ENCODE peak calls at places on chromosomes 12 and 14, in five cellular contexts. L is iris pigment epithelial cell; H is activated T-helper 9 cell treated with anti-CD3 and anti-CD28 coated beads, Interleukin-2, amount 50 U/mL, for 16 hours; S is GM04504; R is EH. V is an unnamed sample.

GRCh38 chr14:92927396-92928257 is 4.7 kb downstream of the CHGA start:
- DNase-seq in S (no peak), R (no peak), L (no peak), H (no peak), V (no peak)

GRCh38 chr12:56522486-56523193 is 1.0 kb downstream of the RBMS2 start:
- DNase-seq in H (no peak), L (peak; percentile 26), R (peak; percentile 73), S (no peak), V (peak; percentile 15)

GRCh38 chr14:63972323-63972932 is 119.6 kb downstream of the SYNE2 start:
- DNase-seq in L (no peak), S (no peak), H (no peak), R (no peak), V (no peak)

GRCh38 chr14:74459289-74459946 is 33.4 kb upstream of the SYNDIG1L start:
- DNase-seq in L (peak; percentile 76), S (peak; percentile 46), R (peak; percentile 74), H (no peak), V (peak; percentile 54)

GRCh38 chr14:95043314-95043713 is 114.0 kb downstream of the DICER1 start:
- DNase-seq in S (no peak), H (no peak), R (no peak), L (no peak), V (no peak)

GRCh38 chr12:93877446-93877845 is 200.3 kb downstream of the CRADD start:
- DNase-seq in L (no peak), H (no peak), S (no peak), R (no peak), V (no peak)

GRCh38 chr12:29113101-29113500 is 36.0 kb upstream of the FAR2 start:
- DNase-seq in S (no peak), H (no peak), R (peak; percentile 62), L (peak; percentile 28), V (no peak)

GRCh38 chr14:71539660-71540285 is 392.5 kb upstream of the RGS6 start:
- DNase-seq in S (no peak), L (no peak), R (no peak), H (no peak), V (peak; percentile 42)

GRCh38 chr12:131090254-131091210 is 136.8 kb downstream of the ADGRD1 start:
- DNase-seq in R (no peak), L (peak; percentile 14), H (no peak), S (no peak), V (no peak)

GRCh38 chr12:88538250-88538649 is 42.0 kb downstream of the KITLG start:
- DNase-seq in H (no peak), R (no peak), S (no peak), L (peak; percentile 28), V (no peak)

GRCh38 chr14:36066636-36067035 is 109.9 kb downstream of the PTCSC3 start:
- DNase-seq in S (no peak), H (no peak), L (no peak), R (peak; percentile 7), V (no peak)

GRCh38 chr14:76862546-76863282 is 36.5 kb downstream of the LRRC74A start:
- DNase-seq in R (no peak), L (no peak), S (no peak), H (no peak), V (no peak)

GRCh38 chr12:4615667-4616066 is 33.2 kb downstream of the AKAP3 start:
- DNase-seq in S (no peak), H (no peak), L (no peak), R (no peak), V (no peak)

GRCh38 chr12:113174461-113175384 is 10.6 kb downstream of the DDX54 start:
- DNase-seq in R (peak; percentile 65), L (peak; percentile 49), S (no peak), H (peak; percentile 65), V (peak; percentile 91)

GRCh38 chr12:55720071-55720564 is at the start of gene RDH5:
- DNase-seq in R (peak; percentile 89), S (no peak), H (no peak), L (peak; percentile 65), V (no peak)

GRCh38 chr14:31937730-31938346 is 139.3 kb upstream of the ARHGAP5 start:
- DNase-seq in S (peak; percentile 80), R (peak; percentile 86), L (peak; percentile 90), H (peak; percentile 56), V (no peak)

GRCh38 chr12:43044241-43044640 is 454.7 kb upstream of the PRICKLE1 start:
- DNase-seq in L (peak; percentile 22), S (no peak), H (no peak), R (no peak), V (no peak)

GRCh38 chr12:12017798-12018197 is 52.9 kb upstream of the BCL2L14 start:
- DNase-seq in L (no peak), S (no peak), H (no peak), R (no peak), V (no peak)

GRCh38 chr12:122126713-122127597 is 47.1 kb downstream of the IL31 start:
- DNase-seq in L (no peak), S (no peak), R (no peak), H (no peak), V (no peak)

GRCh38 chr12:109295764-109296425 is 13.2 kb downstream of the FOXN4 start:
- DNase-seq in L (no peak), S (no peak), H (no peak), R (no peak), V (no peak)

GRCh38 chr12:51850933-51851244 is 2.4 kb upstream of the FIGNL2 start:
- DNase-seq in R (no peak), H (no peak), S (no peak), L (no peak), V (no peak)

GRCh38 chr12:12483438-12483837 is 79.2 kb downstream of the DUSP16 start:
- DNase-seq in H (no peak), L (no peak), S (no peak), R (no peak), V (no peak)